ENCODE peak calls at places on chromosomes 13 and 19, in four cellular contexts. M is nucleus accumbens, J is T follicular helper cell, P is activated T-cell treated with anti-CD3 and anti-CD28 coated beads for 4 hours. U is an unnamed sample.

GRCh38 chr19:1654178-1654792 is 1.9 kb upstream of the TCF3 start:
- DNase-seq in M (no peak), J (no peak), P (no peak), U (no peak)

GRCh38 chr13:98664924-98665637 is 87.4 kb downstream of the SLC15A1 start:
- DNase-seq in M (no peak), J (no peak), P (no peak), U (no peak)

GRCh38 chr13:78022164-78022877 is 103.7 kb upstream of the EDNRB start:
- DNase-seq in M (peak), J (peak), P (peak), U (no peak)

GRCh38 chr13:30792257-30793000 is 57.1 kb downstream of the ALOX5AP start:
- DNase-seq in M (peak), J (no peak), P (no peak), U (peak)

GRCh38 chr13:48595330-48596127 is 58.2 kb upstream of the CYSLTR2 start:
- DNase-seq in M (peak), J (peak), P (peak), U (no peak)

GRCh38 chr13:98557934-98558630 is 18.8 kb downstream of the STK24 start:
- DNase-seq in M (no peak), J (no peak), P (no peak), U (no peak)

GRCh38 chr19:19568802-19569756 is 31.0 kb downstream of the CILP2 start:
- DNase-seq in M (no peak), J (no peak), P (no peak), U (no peak)

GRCh38 chr19:15115080-15115479 is 7.9 kb downstream of the SYDE1 start:
- DNase-seq in M (peak), J (no peak), P (no peak), U (no peak)

GRCh38 chr13:51152713-51153112 is 41.6 kb upstream of the C13orf42 start:
- DNase-seq in M (no peak), J (no peak), P (no peak), U (no peak)

GRCh38 chr13:100913143-100913542 is 238.5 kb upstream of the TMTC4 start:
- DNase-seq in M (no peak), J (no peak), P (no peak), U (no peak)

GRCh38 chr19:33903489-33903850 is 106.8 kb downstream of the KCTD15 start:
- DNase-seq in M (no peak), J (no peak), P (no peak), U (no peak)